ENCODE peak calls at places on chromosome 13, in eight cellular contexts. E is PC-9, P is Peyer's patch, G is uterus, Y is thoracic aorta, S is fibroblast of lung, N is breast epithelium, L is upper lobe of right lung. U is an unnamed sample. For H3K36me3, the result is how much of the 10 kb centered on the place peaks cover.

GRCh38 chr13:36028359-36028758 is 102.8 kb downstream of the DCLK1 start:
- DNase-seq in E (no peak), S (peak), N (no peak), L (no peak), P (no peak), Y (no peak), G (no peak), U (no peak)

GRCh38 chr13:94431569-94431968 is 47.9 kb downstream of the DCT start:
- DNase-seq in P (no peak), S (no peak), E (no peak), L (no peak), Y (no peak), G (no peak), N (no peak), U (no peak)

GRCh38 chr13:21986602-21987001 is 315.7 kb downstream of the FGF9 start:
- DNase-seq in E (no peak), L (no peak), S (no peak), Y (no peak), N (no peak), G (peak), P (no peak), U (no peak)

GRCh38 chr13:76663941-76664340 is 222.3 kb downstream of the KCTD12 start:
- DNase-seq in L (no peak), N (no peak), Y (no peak), P (no peak), E (no peak), G (no peak), S (no peak), U (peak)

GRCh38 chr13:27353166-27353583 is 71.2 kb upstream of the GTF3A start:
- DNase-seq in L (no peak), N (no peak), P (no peak), E (no peak), Y (no peak), S (peak), G (no peak), U (no peak)

GRCh38 chr13:26867451-26868067 is 107.0 kb upstream of the GPR12 start:
- DNase-seq in S (peak), Y (no peak), L (no peak), E (no peak), P (no peak), N (no peak), G (no peak), U (peak)

GRCh38 chr13:50448535-50448981 is 394.9 kb downstream of the DLEU7 start:
- DNase-seq in S (no peak), E (no peak), N (no peak), P (no peak), Y (no peak), G (no peak), L (no peak), U (no peak)

GRCh38 chr13:24087611-24088235 is 72.8 kb upstream of the SPATA13 start:
- DNase-seq in G (no peak), N (no peak), S (no peak), P (no peak), L (no peak), E (peak), Y (no peak), U (no peak)

GRCh38 chr13:60617863-60618733 is 221.1 kb downstream of the TDRD3 start:
- DNase-seq in S (peak), Y (no peak), P (no peak), E (peak), G (no peak), N (no peak), L (no peak), U (peak)

GRCh38 chr13:80499536-80500280 is 158.8 kb upstream of the SPRY2 start:
- DNase-seq in G (no peak), S (no peak), Y (no peak), N (no peak), L (no peak), E (no peak), P (no peak), U (peak)

GRCh38 chr13:39035799-39036198 is 2.1 kb downstream of the PROSER1 start:
- DNase-seq in G (no peak), S (no peak), L (no peak), Y (no peak), N (no peak), P (no peak), E (no peak), U (peak)

GRCh38 chr13:34308725-34309124 is 490.8 kb downstream of the RFC3 start:
- DNase-seq in N (no peak), Y (no peak), P (no peak), G (no peak), E (no peak), S (peak), L (no peak), U (peak)

GRCh38 chr13:50319603-50320296 is 304.5 kb downstream of the KCNRG start:
- DNase-seq in E (peak), G (no peak), L (no peak), S (peak), Y (no peak), N (peak), P (no peak), U (peak)

GRCh38 chr13:30744056-30744684 is 8.8 kb downstream of the ALOX5AP start:
- DNase-seq in G (no peak), Y (no peak), N (peak), E (peak), L (peak), P (peak), S (peak), U (peak)

GRCh38 chr13:68938639-68939038 is 1169.0 kb upstream of the ATXN8OS start:
- DNase-seq in G (no peak), P (no peak), N (no peak), L (no peak), E (no peak), Y (no peak), S (no peak), U (no peak)

GRCh38 chr13:23600100-23600499 is 29.9 kb downstream of the TNFRSF19 start:
- DNase-seq in Y (no peak), L (no peak), P (no peak), E (no peak), N (no peak), S (no peak), G (no peak), U (no peak)

GRCh38 chr13:99468971-99469545 is 32.2 kb upstream of the TM9SF2 start:
- DNase-seq in S (no peak), N (no peak), G (no peak), Y (no peak), E (no peak), L (no peak), P (no peak), U (peak)

GRCh38 chr13:107375701-107376350 is 807.9 kb upstream of the ARGLU1 start:
- DNase-seq in S (peak), N (no peak), Y (no peak), L (no peak), G (no peak), E (no peak), P (no peak), U (no peak)

GRCh38 chr13:107734891-107735620 is 480.3 kb downstream of the LIG4 start:
- DNase-seq in P (no peak), G (no peak), N (no peak), E (no peak), L (no peak), S (peak), Y (no peak), U (no peak)

GRCh38 chr13:19601749-19602725 is 31.4 kb upstream of the MPHOSPH8 start:
- DNase-seq in Y (no peak), S (peak), E (no peak), N (no peak), L (peak), G (no peak), P (no peak), U (peak)

GRCh38 chr13:48125794-48126228 is 30.9 kb upstream of the MED4 start:
- DNase-seq in S (peak), E (no peak), G (peak), N (peak), L (no peak), P (no peak), Y (no peak), U (peak)

GRCh38 chr13:95660981-95661581 is 15.9 kb upstream of the DNAJC3 start:
- DNase-seq in Y (no peak), S (peak), L (no peak), G (no peak), N (no peak), E (no peak), P (no peak), U (peak)

GRCh38 chr13:91228083-91228482 is 119.4 kb upstream of the MIR17HG start:
- DNase-seq in P (no peak), S (peak), Y (no peak), N (no peak), L (no peak), E (no peak), G (no peak), U (no peak)

GRCh38 chr13:97562962-97563361 is 129.0 kb downstream of the RAP2A start:
- DNase-seq in P (no peak), G (no peak), Y (no peak), S (no peak), E (no peak), N (no peak), L (no peak), U (no peak)

GRCh38 chr13:97559981-97560380 is 126.0 kb downstream of the RAP2A start:
- DNase-seq in P (no peak), G (no peak), E (no peak), S (no peak), N (no peak), Y (no peak), L (no peak), U (no peak)

GRCh38 chr13:97559030-97559429 is 125.1 kb downstream of the RAP2A start:
- DNase-seq in G (no peak), N (no peak), L (no peak), P (no peak), S (no peak), Y (no peak), E (no peak), U (no peak)

GRCh38 chr13:97564929-97565328 is 131.0 kb downstream of the RAP2A start:
- DNase-seq in E (no peak), N (no peak), L (no peak), Y (no peak), G (no peak), P (no peak), S (no peak), U (no peak)

DNA sequence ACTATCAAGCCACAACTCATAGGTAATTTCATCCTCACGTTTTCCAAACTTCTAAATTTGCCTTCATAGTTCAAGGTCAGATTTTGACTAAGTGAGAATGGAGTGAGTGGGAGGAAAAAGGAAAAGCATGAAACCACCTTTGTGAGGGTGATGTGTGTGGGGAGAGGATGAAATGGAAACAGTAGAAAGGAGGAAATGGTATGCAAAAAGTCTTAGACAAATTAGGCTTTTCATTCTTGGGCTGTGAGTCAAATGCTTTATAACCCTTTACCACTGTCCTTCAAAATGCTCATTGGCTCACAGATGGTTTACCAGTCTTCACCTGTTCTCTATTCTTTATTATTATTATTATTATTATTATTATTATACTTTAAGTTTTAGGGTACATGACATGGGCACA is 127.2 kb downstream of the RAP2A start:
- DNase-seq in E (no peak), N (no peak), S (no peak), Y (no peak), P (no peak), G (no peak), L (no peak), U (no peak)
- H3K36me3 ChIP-seq in E (under half), N (under half), S (under half), Y (under half), P (under half), G (under half), L (under half), U (under half)

DNA sequence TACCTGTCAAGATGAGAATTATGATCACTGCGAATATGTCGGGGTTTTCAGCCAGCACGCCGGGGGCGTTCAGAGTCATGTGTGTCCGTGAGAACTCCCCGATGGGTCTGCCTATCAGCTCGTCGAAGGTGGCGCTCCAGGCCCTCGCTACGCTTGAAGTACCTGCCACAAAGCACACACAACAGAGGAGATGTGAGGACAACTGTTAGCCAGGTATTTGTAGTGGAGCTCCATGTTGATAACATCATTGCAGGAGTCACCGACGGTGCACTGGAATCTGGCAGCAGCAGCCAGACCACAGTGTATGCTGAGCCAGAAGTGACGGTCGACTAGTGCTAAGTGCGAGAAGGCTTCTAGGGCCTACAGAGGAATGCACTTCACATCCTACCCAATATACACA is 62.7 kb downstream of the SLC7A1 start:
- DNase-seq in Y (no peak), P (no peak), S (peak), N (peak), E (no peak), G (no peak), L (no peak), U (no peak)
- H3K36me3 ChIP-seq in Y (under half), P (under half), S (under half), N (under half), E (under half), G (under half), L (under half), U (under half)

GRCh38 chr13:43242040-43242439 is 218.7 kb downstream of the DNAJC15 start:
- DNase-seq in N (no peak), L (no peak), S (no peak), P (no peak), E (no peak), Y (no peak), G (no peak), U (no peak)
- H3K36me3 ChIP-seq in N (under half), L (under half), S (under half), P (under half), E (under half), Y (under half), G (under half), U (under half)

GRCh38 chr13:110446570-110446880 is 115.0 kb downstream of the RAB20 start:
- DNase-seq in N (peak), Y (no peak), G (peak), L (no peak), E (peak), P (no peak), S (no peak), U (no peak)

GRCh38 chr13:110448677-110449076 is 112.8 kb downstream of the RAB20 start:
- DNase-seq in E (no peak), L (no peak), Y (no peak), N (peak), S (no peak), G (peak), P (peak), U (no peak)

GRCh38 chr13:110448230-110448629 is 113.3 kb downstream of the RAB20 start:
- DNase-seq in Y (no peak), L (no peak), E (peak), P (no peak), S (peak), G (peak), N (peak), U (peak)

GRCh38 chr13:110447058-110447511 is 114.4 kb downstream of the RAB20 start:
- DNase-seq in Y (no peak), E (no peak), P (no peak), L (no peak), S (peak), G (peak), N (no peak), U (peak)

DNA sequence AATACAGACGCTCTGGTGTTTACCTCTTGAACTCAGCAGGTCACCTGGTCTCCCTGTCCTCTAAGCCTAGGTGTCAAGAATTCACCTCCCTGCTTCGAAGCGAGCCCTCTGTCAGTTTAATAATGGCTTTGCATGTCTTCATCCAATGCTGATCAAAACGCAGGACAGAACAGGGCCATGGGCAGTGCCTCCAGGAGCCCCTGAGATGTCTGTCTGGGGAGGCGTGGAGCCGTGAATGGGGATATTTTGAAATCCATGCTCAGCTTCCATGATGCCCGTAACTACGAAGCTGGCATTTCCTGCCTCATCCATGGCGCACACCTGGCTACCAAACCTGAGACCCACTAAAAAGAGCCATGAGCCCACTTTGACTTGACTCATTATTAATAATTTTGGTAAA is 113.7 kb downstream of the RAB20 start:
- DNase-seq in L (no peak), P (no peak), E (no peak), N (no peak), S (no peak), G (peak), Y (no peak), U (no peak)
- H3K36me3 ChIP-seq in L (under half), P (under half), E (under half), N (under half), S (under half), G (under half), Y (half or more), U (half or more)

GRCh38 chr13:113176822-113177221 is 18.4 kb downstream of the PROZ start:
- DNase-seq in G (no peak), N (no peak), S (no peak), E (no peak), L (no peak), P (no peak), Y (no peak), U (no peak)
- H3K36me3 ChIP-seq in G (under half), N (under half), S (under half), E (under half), L (half or more), P (under half), Y (half or more), U (half or more)

GRCh38 chr13:112835796-112836195 is 133.2 kb upstream of the MCF2L start:
- DNase-seq in G (no peak), Y (no peak), N (no peak), L (no peak), P (no peak), E (no peak), S (no peak), U (no peak)

GRCh38 chr13:112838038-112838965 is 130.7 kb upstream of the MCF2L start:
- DNase-seq in Y (no peak), E (no peak), G (no peak), N (no peak), S (no peak), P (no peak), L (no peak), U (no peak)

GRCh38 chr13:112835344-112835743 is 133.7 kb upstream of the MCF2L start:
- DNase-seq in Y (no peak), S (no peak), P (no peak), L (no peak), N (no peak), E (no peak), G (no peak), U (no peak)

GRCh38 chr13:112837371-112838037 is 131.5 kb upstream of the MCF2L start:
- DNase-seq in G (no peak), S (no peak), E (no peak), N (no peak), L (no peak), P (no peak), Y (no peak), U (peak)

DNA sequence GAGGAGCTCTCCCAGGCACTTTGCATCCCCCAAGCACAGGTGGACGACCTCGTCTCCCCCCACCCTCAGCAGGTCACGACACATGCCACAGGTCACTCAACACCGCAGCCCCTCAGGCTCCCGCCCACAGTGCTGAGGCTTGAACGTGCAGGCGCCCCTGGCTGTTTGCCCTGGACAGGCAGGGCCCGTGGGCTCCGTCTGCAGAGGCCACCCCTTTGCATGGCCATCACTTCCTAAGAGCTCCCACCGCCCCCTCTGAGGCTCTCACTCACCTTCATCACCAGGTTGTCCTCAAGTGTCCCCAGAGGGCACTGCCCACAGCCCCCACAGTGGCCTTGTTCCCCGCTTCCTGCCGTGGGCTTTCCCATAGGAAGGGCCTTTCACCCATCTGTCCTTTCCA is 132.1 kb upstream of the MCF2L start:
- DNase-seq in N (no peak), E (no peak), Y (no peak), L (no peak), P (no peak), G (no peak), S (no peak), U (no peak)
- H3K36me3 ChIP-seq in N (under half), E (under half), Y (under half), L (half or more), P (under half), G (under half), S (under half), U (under half)

GRCh38 chr13:114319441-114319871 is 5.2 kb downstream of the CHAMP1 start:
- DNase-seq in P (no peak), L (no peak), S (peak), Y (no peak), N (no peak), E (no peak), G (no peak), U (peak)

GRCh38 chr13:114321256-114321655 is 7.0 kb downstream of the CHAMP1 start:
- DNase-seq in S (no peak), P (no peak), L (no peak), N (no peak), E (no peak), Y (no peak), G (no peak), U (no peak)

GRCh38 chr13:114320065-114320464 is 5.8 kb downstream of the CHAMP1 start:
- DNase-seq in P (no peak), L (no peak), S (no peak), N (no peak), G (no peak), Y (no peak), E (no peak), U (no peak)

GRCh38 chr13:114315074-114315785 is 927 bp downstream of the CHAMP1 start:
- DNase-seq in N (no peak), S (peak), Y (no peak), P (no peak), G (no peak), L (no peak), E (no peak), U (peak)

DNA sequence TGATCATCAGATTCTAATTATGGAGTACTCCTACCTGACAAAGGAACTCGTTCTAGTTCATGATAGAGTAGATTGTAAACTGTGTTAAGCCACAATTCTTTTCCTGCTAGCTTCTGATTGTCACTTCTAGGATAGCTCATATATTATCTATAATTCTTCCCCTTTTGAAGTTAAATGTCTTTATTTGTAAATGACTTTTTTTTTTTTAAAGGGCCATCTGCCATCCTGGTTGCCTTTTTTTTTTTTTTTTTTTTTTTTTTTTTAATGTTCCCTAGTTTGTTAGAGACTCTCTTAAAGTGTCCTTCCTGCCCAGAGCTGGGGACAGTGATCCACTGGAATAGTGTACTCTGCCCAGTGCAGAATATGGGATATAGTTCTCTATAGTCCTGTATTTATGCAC is 4.3 kb downstream of the CHAMP1 start:
- DNase-seq in S (no peak), E (no peak), N (no peak), G (no peak), L (no peak), Y (no peak), P (no peak), U (peak)
- H3K36me3 ChIP-seq in S (under half), E (under half), N (under half), G (under half), L (under half), Y (under half), P (under half), U (under half)

U was measured in adipocyte.